ENCODE peak calls at places on chromosomes 11 and 22, in four cellular contexts. Q is mesothelial cell of epicardium, Z is AG04450, E is NCI-H1092 treated with DMSO at 0.1 percent for 48 hours. U is an unnamed sample.

GRCh38 chr11:31958086-31958735 is 132.7 kb upstream of the RCN1 start:
- DNase-seq in E (no peak), Q (peak; percentile 39), Z (no peak), U (no peak)

GRCh38 chr11:2892215-2893020 is 6.8 kb upstream of the CDKN1C start:
- DNase-seq in Q (peak; percentile 50), E (peak; percentile 73), Z (no peak), U (peak; percentile 53)

GRCh38 chr22:30945653-30946052 is 22.9 kb downstream of the MORC2 start:
- DNase-seq in E (no peak), Q (no peak), Z (no peak), U (no peak)

GRCh38 chr22:44758354-44758969 is 6.1 kb downstream of the ARHGAP8 start:
- DNase-seq in Q (no peak), E (no peak), Z (no peak), U (no peak)

GRCh38 chr22:23608583-23608982 is 23.5 kb downstream of the DRICH1 start:
- DNase-seq in Q (no peak), Z (no peak), E (no peak), U (no peak)

GRCh38 chr22:41263704-41264103 is 22.3 kb downstream of the RANGAP1 start:
- DNase-seq in Z (no peak), Q (no peak), E (no peak), U (no peak)

GRCh38 chr22:42080287-42080686 is 787 bp downstream of the SMDT1 start:
- DNase-seq in Q (no peak), E (peak; percentile 66), Z (no peak), U (peak; percentile 2)

GRCh38 chr11:84958295-84958694 is 668.8 kb downstream of the DLG2 start:
- DNase-seq in Z (no peak), E (no peak), Q (no peak), U (no peak)

GRCh38 chr11:104091281-104092071 is 55.0 kb downstream of the DDI1 start:
- DNase-seq in Z (no peak), E (no peak), Q (no peak), U (no peak)

GRCh38 chr11:123202723-123203122 is 7.7 kb upstream of the CLMP start:
- DNase-seq in Q (no peak), Z (no peak), E (no peak), U (no peak)

GRCh38 chr22:39496131-39496838 is 5.8 kb upstream of the MIEF1 start:
- DNase-seq in Z (no peak), E (peak; percentile 74), Q (no peak), U (no peak)

GRCh38 chr11:130849215-130849568 is 67.1 kb downstream of the SNX19 start:
- DNase-seq in Z (no peak), Q (no peak), E (no peak), U (no peak)

GRCh38 chr11:88590366-88590765 is 252.8 kb upstream of the CTSC start:
- DNase-seq in E (no peak), Q (no peak), Z (no peak), U (no peak)

GRCh38 chr11:100739636-100740035 is 52.5 kb downstream of the ARHGAP42 start:
- DNase-seq in E (peak; percentile 10), Z (peak; percentile 78), Q (no peak), U (no peak)

GRCh38 chr11:17531818-17532131 is 12.4 kb downstream of the USH1C start:
- DNase-seq in E (peak; percentile 67), Z (no peak), Q (no peak), U (no peak)

GRCh38 chr22:49300951-49301397 is 526.7 kb downstream of the BRD1 start:
- DNase-seq in Z (no peak), Q (peak; percentile 8), E (no peak), U (no peak)

U was measured in DMS79 treated with DMSO at 0.1 percent for 48 hours.